ENCODE peak calls at places on chromosomes 4 and X, in five cellular contexts. S is A549, Y is endothelial cell of umbilical vein, H is K562, F is GM12878. Z is an unnamed sample.

GRCh38 chrX:124240422-124240821 is 92.0 kb upstream of the TEX13D start:
- DNase-seq in S (no peak), Y (no peak), H (no peak), F (no peak), Z (no peak)

GRCh38 chr4:5942947-5943346 is 50.1 kb upstream of the CRMP1 start:
- DNase-seq in S (no peak), Y (no peak), H (no peak), F (no peak), Z (no peak)

GRCh38 chr4:53714377-53715140 is 123.3 kb upstream of the LNX1 start:
- DNase-seq in S (no peak), Y (no peak), H (no peak), F (no peak), Z (no peak)

GRCh38 chr4:48708610-48709009 is 71.5 kb downstream of the FRYL start:
- DNase-seq in S (no peak), Y (no peak), H (no peak), F (no peak), Z (no peak)

GRCh38 chr4:65007841-65008439 is 598.7 kb upstream of the TECRL start:
- DNase-seq in S (peak), Y (peak), H (peak), F (no peak), Z (peak)

GRCh38 chrX:42189601-42190000 is 266.2 kb upstream of the CASK start:
- DNase-seq in S (no peak), Y (no peak), H (no peak), F (no peak), Z (no peak)

GRCh38 chrX:40444798-40445496 is 135.8 kb upstream of the ATP6AP2 start:
- DNase-seq in S (no peak), Y (no peak), H (no peak), F (no peak), Z (no peak)

GRCh38 chrX:69093960-69094935 is 71.0 kb downstream of the PJA1 start:
- DNase-seq in S (peak), Y (peak), H (peak), F (no peak), Z (peak)

GRCh38 chr4:126740687-126741086 is 892.1 kb upstream of the INTU start:
- DNase-seq in S (no peak), Y (no peak), H (peak), F (no peak), Z (no peak)

GRCh38 chr4:11232004-11232403 is 196.7 kb downstream of the HS3ST1 start:
- DNase-seq in S (no peak), Y (peak), H (no peak), F (no peak), Z (no peak)

GRCh38 chr4:73740353-73740778 is at the start of gene CXCL8:
- DNase-seq in S (peak), Y (peak), H (peak), F (no peak), Z (peak)

GRCh38 chr4:80566203-80566872 is 230.8 kb downstream of the CFAP299 start:
- DNase-seq in S (no peak), Y (no peak), H (no peak), F (no peak), Z (no peak)

GRCh38 chr4:67869580-67870190 is 14.1 kb downstream of the TMPRSS11D start:
- DNase-seq in S (no peak), Y (no peak), H (no peak), F (no peak), Z (no peak)

GRCh38 chr4:80361329-80361900 is 25.9 kb downstream of the CFAP299 start:
- DNase-seq in S (peak), Y (peak), H (peak), F (no peak), Z (peak)

GRCh38 chr4:23891064-23891421 is 1.2 kb upstream of the PPARGC1A start:
- DNase-seq in S (no peak), Y (no peak), H (no peak), F (no peak), Z (no peak)

GRCh38 chr4:6917445-6918241 is 8.0 kb downstream of the TBC1D14 start:
- DNase-seq in S (peak), Y (peak), H (peak), F (no peak), Z (peak)

GRCh38 chr4:11669156-11669555 is 240.5 kb upstream of the HS3ST1 start:
- DNase-seq in S (no peak), Y (no peak), H (no peak), F (no peak), Z (no peak)

GRCh38 chr4:56049428-56050212 is 100.9 kb downstream of the CEP135 start:
- DNase-seq in S (no peak), Y (peak), H (peak), F (no peak), Z (peak)
- TF ChIP-seq MYC in S (no peak), Y (no peak), H (no peak), F (no peak), Z (no peak)

GRCh38 chr4:2722033-2722432 is 34.1 kb downstream of the TNIP2 start:
- DNase-seq in S (no peak), Y (no peak), H (no peak), F (no peak), Z (no peak)
- TF ChIP-seq POLR2A in S (no peak), Y (no peak), H (peak), F (no peak), Z (no peak)

GRCh38 chr4:61309616-61310015 is 109.5 kb downstream of the ADGRL3 start:
- DNase-seq in S (no peak), Y (no peak), H (no peak), F (no peak), Z (no peak)
- TF ChIP-seq MYC in S (no peak), Y (no peak), H (no peak), F (no peak), Z (no peak)

GRCh38 chrX:47129157-47129878 is 15.2 kb downstream of the NDUFB11 start:
- DNase-seq in S (peak), Y (peak), H (peak), F (peak), Z (peak)
- TF ChIP-seq POLR2A in S (peak), Y (peak), H (peak), F (peak), Z (peak)

GRCh38 chr4:99863804-99864203 is 30.4 kb downstream of the LAMTOR3 start:
- DNase-seq in S (no peak), Y (peak), H (peak), F (no peak), Z (no peak)
- TF ChIP-seq MYC in S (no peak), Y (no peak), H (no peak), F (no peak), Z (no peak)

GRCh38 chr4:110163327-110164070 is 34.9 kb downstream of the ELOVL6 start:
- DNase-seq in S (peak), Y (no peak), H (no peak), F (no peak), Z (no peak)

GRCh38 chr4:110164251-110164650 is 34.2 kb downstream of the ELOVL6 start:
- DNase-seq in S (no peak), Y (no peak), H (no peak), F (no peak), Z (no peak)

GRCh38 chr4:110160616-110161015 is 37.8 kb downstream of the ELOVL6 start:
- DNase-seq in S (no peak), Y (no peak), H (no peak), F (no peak), Z (no peak)

GRCh38 chr4:110164856-110165255 is 33.6 kb downstream of the ELOVL6 start:
- DNase-seq in S (no peak), Y (no peak), H (no peak), F (no peak), Z (no peak)

DNA sequence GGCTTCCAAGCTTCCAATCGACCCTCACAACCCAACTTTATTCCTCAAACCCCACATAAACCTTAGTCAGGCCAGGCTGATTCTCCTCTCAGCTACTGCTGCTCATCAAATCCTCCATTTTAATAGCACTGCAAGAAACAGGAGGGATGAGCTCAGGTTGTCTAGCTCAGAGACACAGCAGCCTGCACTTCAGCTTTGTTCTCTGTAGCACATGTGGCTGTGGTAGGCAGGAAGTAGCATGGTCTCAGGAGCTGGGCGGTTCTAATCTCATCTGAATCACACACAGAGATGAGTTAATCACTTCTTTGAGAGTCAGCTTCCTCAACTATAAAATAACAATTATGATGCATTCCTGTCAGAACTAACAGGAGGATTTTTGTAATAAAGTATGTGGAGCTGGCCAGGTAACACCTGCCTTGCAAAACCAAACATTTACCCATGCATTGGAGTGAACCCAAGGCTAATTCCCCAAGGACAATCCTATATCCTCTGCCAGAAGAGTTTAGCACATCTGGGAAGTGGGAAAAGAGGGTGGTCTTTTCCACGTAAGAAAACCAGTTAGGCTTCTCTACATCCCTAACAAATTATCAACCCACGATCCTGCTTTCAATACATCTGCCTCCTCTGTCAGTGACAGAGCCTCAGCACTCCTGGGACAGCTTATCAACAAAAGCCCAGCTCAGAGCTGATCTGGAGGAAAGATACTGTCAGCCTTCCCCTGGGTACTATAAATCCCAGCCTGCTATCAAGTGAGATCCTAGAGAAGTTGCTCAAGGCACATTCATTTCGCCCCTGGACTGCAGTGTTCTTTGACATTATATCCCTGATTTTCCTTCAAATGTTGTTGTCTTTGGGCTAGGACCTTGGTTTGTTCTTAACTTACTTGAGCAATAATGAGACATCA is 32.8 kb downstream of the ELOVL6 start:
- DNase-seq in S (no peak), Y (peak), H (peak), F (no peak), Z (peak)
- TF ChIP-seq POLR2A in S (no peak), Y (no peak), H (peak), F (no peak), Z (no peak)

GRCh38 chrX:105483011-105483410 is 262.5 kb upstream of the TEX13A start:
- DNase-seq in S (no peak), Y (peak), H (no peak), F (no peak), Z (no peak)
- TF ChIP-seq MYC in S (no peak), Y (no peak), H (no peak), F (no peak), Z (no peak)

Z was measured in NB4.